ENCODE peak calls at places on chromosomes 2 and 18, in ten cellular contexts. U is EL; W is RKO; M is effector CD8-positive, alpha-beta T cell; D is cardiac fibroblast; S is GM04504; X is left ventricle myocardium inferior; V is AG09319; I is Calu3; Y is stimulated activated naive CD8-positive, alpha-beta T cell treated with anti-CD3 and anti-CD28 coated beads, Interleukin-15, Interleukin-2, amounts not matched to agents 100 U/mL and 50 U/mL, for 24 hours. K is an unnamed sample.

GRCh38 chr2:102910724-102911123 is 148.9 kb downstream of the TMEM182 start:
- DNase-seq in V (no peak), I (no peak), Y (no peak), W (no peak), X (no peak), U (no peak), M (no peak), S (no peak), D (no peak), K (no peak)

GRCh38 chr2:222442665-222443064 is 18.3 kb downstream of the SGPP2 start:
- DNase-seq in S (peak), X (no peak), U (no peak), I (no peak), W (no peak), Y (no peak), D (no peak), M (no peak), V (no peak), K (no peak)

GRCh38 chr2:164015328-164016123 is 279.7 kb upstream of the FIGN start:
- DNase-seq in I (peak), V (no peak), X (no peak), U (peak), Y (no peak), D (peak), M (no peak), W (no peak), S (no peak), K (no peak)

GRCh38 chr18:32289480-32290075 is 99.7 kb downstream of the MEP1B start:
- DNase-seq in Y (peak), M (no peak), I (peak), V (peak), U (peak), S (peak), W (peak), D (peak), X (no peak), K (peak)

GRCh38 chr18:8348051-8348450 is 261.2 kb upstream of the RAB12 start:
- DNase-seq in U (no peak), X (no peak), D (no peak), M (no peak), V (no peak), W (no peak), I (no peak), S (no peak), Y (no peak), K (no peak)

GRCh38 chr2:113891265-113891959 is 1.5 kb downstream of the ACTR3 start:
- DNase-seq in X (no peak), M (no peak), U (peak), I (no peak), V (no peak), W (peak), D (peak), Y (no peak), S (no peak), K (no peak)

GRCh38 chr2:120912101-120912985 is 176.7 kb downstream of the GLI2 start:
- DNase-seq in I (peak), W (no peak), Y (no peak), D (peak), U (peak), V (peak), X (peak), M (no peak), S (no peak), K (peak)

GRCh38 chr2:82796132-82796531 is 1662.9 kb downstream of the SUCLG1 start:
- DNase-seq in W (no peak), V (no peak), U (peak), X (no peak), M (no peak), D (peak), Y (no peak), S (no peak), I (no peak), K (no peak)

GRCh38 chr2:44778671-44779476 is 162.6 kb upstream of the SIX3 start:
- DNase-seq in U (no peak), S (no peak), M (no peak), D (no peak), Y (no peak), V (no peak), X (no peak), I (no peak), W (no peak), K (no peak)

GRCh38 chr18:74194691-74195090 is 46.4 kb downstream of the TIMM21 start:
- DNase-seq in M (no peak), X (no peak), Y (no peak), W (no peak), U (no peak), D (no peak), V (no peak), S (no peak), I (no peak), K (no peak)

GRCh38 chr2:168639501-168639900 is 162.9 kb upstream of the NOSTRIN start:
- DNase-seq in M (no peak), V (no peak), W (no peak), I (no peak), Y (no peak), D (peak), X (peak), U (peak), S (no peak), K (peak)

GRCh38 chr2:124437811-124438210 is 412.7 kb downstream of the CNTNAP5 start:
- DNase-seq in U (no peak), Y (no peak), W (no peak), X (no peak), S (no peak), D (peak), I (no peak), M (no peak), V (no peak), K (no peak)

GRCh38 chr2:237351046-237351445 is 62.9 kb downstream of the COL6A3 start:
- DNase-seq in X (no peak), M (no peak), I (no peak), Y (no peak), S (no peak), W (no peak), D (no peak), U (no peak), V (no peak), K (no peak)

GRCh38 chr2:119528036-119528435 is 3.8 kb upstream of the SCTR start:
- DNase-seq in S (no peak), M (no peak), I (no peak), V (no peak), Y (no peak), X (no peak), W (no peak), D (no peak), U (no peak), K (no peak)

K was measured in HT1080.